ENCODE peak calls at places on chromosomes 7 and 10, in four cellular contexts. Z is K562, V is HepG2, O is GM12878. K is an unnamed sample.

GRCh38 chr7:69199661-69200060 is 398.6 kb upstream of the AUTS2 start:
- DNase-seq in Z (no peak), O (no peak), V (no peak), K (no peak)

GRCh38 chr10:92327445-92328433 is 36.8 kb downstream of the MARCHF5 start:
- DNase-seq in Z (no peak), O (no peak), V (peak), K (no peak)

GRCh38 chr7:89029864-89030263 is 234.3 kb upstream of the TEX47 start:
- DNase-seq in V (no peak), O (no peak), Z (no peak), K (no peak)

GRCh38 chr10:71213761-71214440 is 1.5 kb downstream of the UNC5B start:
- DNase-seq in Z (no peak), V (no peak), O (no peak), K (peak)

GRCh38 chr7:76016191-76016947 is 22.0 kb upstream of the TMEM120A start:
- DNase-seq in Z (no peak), O (no peak), V (no peak), K (no peak)

GRCh38 chr7:144384555-144385245 is 18.8 kb downstream of the NOBOX start:
- DNase-seq in V (no peak), Z (no peak), O (no peak), K (no peak)

GRCh38 chr10:17431871-17432311 is 22.5 kb downstream of the ST8SIA6 start:
- DNase-seq in Z (no peak), O (no peak), V (no peak), K (no peak)

GRCh38 chr7:140695381-140695780 is 1.1 kb upstream of the NDUFB2 start:
- DNase-seq in Z (no peak), O (no peak), V (no peak), K (no peak)

GRCh38 chr10:115092555-115093285 is 445 bp upstream of the ATRNL1 start:
- DNase-seq in Z (no peak), V (no peak), O (no peak), K (peak)

GRCh38 chr7:116912269-116912909 is 40.9 kb upstream of the ST7 start:
- DNase-seq in O (no peak), Z (no peak), V (no peak), K (no peak)

DNA sequence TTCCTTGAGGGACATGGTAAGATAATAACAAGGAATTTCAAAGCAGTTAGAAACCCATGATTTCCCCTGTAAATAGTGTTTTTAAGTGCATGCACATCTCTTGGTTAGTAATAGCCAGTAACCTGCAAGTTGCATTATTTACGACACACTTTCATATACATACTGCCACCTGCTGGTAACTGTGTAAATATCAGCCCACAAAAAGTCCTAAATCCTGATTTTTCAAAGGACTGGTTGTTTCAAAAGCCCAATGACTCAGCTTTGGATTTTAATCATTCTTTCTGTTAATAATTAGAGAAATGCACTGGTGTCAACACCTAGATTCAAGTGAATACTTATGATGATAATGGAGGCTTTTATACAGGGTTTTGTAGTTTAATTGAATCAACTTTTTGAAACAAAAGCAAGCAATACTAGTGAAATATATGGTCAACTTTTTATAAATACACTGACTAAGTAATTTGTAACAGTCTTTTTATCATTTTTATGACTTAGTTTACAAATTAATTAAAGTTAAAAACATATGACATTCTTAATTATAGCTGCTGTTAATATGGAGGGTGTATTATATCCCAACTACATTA is 367.5 kb upstream of the SEMA3D start:
- DNase-seq in O (no peak), V (peak), Z (peak), K (peak)
- TF ChIP-seq TARDBP in O (no peak), V (no peak), Z (no peak), K (no peak)

DNA sequence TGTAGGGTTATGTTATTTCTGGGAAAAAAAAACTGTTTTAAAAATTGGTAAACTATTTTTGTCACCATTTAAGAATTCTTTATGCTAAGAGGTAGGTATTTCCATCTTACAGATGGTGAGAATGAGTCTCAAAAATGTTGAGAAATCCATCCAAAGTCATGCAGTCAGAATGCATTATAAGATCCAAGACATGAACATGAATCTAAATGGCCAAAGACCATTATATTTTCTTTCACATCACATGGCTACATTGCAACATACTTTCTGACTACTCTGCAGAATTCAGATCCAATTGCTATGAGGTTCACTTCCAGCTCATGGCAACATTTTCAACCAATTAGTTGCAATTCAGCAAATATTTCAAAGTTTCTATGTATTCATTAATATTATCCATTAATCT is 181.2 kb downstream of the TWIST1 start:
- DNase-seq in Z (no peak), O (no peak), V (no peak), K (no peak)
- TF ChIP-seq TARDBP in Z (no peak), O (no peak), V (no peak), K (no peak)

DNA sequence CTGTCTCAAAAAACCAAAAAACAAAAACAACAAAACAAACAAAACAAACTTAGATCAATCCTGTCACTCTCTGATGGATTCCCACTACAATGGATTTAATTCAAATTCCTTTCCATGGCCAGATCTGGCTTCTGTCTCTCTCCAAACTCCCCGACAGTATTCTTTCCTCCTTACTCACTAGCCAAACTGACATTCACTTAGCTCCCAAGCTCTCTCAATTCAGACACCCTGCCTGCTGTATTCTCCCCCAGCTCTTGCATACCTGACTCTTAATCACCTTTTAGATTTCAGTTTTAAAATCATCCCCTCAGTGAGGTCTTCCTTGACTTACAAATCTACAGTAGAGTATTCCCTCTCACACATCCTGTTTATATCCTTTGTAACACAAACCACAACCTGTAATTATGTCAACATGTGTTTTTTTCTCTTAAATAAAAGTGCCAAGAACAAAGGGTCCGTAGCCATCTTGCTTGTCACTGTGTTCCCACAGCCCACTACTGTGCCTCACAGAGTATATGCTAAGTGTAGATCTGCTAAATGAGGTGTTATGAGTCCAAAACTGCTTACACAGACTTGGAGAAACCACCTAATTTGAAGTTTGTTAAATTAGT is 14.4 kb downstream of the HERPUD2 start:
- DNase-seq in Z (no peak), O (no peak), V (no peak), K (no peak)
- TF ChIP-seq TARDBP in Z (no peak), O (no peak), V (no peak), K (no peak)

GRCh38 chr7:132424821-132425739 is 151.2 kb downstream of the PLXNA4 start:
- DNase-seq in O (no peak), Z (no peak), V (no peak), K (no peak)
- TF ChIP-seq TARDBP in O (no peak), Z (no peak), V (no peak), K (no peak)

GRCh38 chr10:49734676-49735075 is 27.4 kb downstream of the OGDHL start:
- DNase-seq in Z (no peak), V (no peak), O (no peak), K (no peak)
- TF ChIP-seq TARDBP in Z (no peak), V (no peak), O (no peak), K (no peak)

DNA sequence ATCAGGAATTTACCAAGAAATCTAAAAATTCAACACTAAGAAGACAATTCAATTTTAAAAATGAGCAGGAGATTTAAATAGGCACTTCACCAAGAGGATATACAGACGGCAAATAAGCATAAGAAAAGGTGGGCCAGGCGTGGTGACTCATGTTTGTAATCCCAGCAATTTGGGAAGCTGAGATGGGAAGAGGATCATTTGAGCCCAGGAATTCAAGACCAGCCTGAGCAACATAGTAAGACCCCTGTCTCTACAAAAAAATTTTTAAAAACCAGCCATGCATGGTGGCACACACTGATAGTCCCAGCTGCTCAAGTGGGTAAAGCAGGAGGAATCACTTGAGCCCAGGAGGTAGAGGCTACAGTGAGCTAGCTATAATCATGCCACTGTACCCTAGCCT is 3.5 kb upstream of the AKR1D1 start:
- DNase-seq in Z (no peak), O (no peak), V (no peak), K (no peak)
- TF ChIP-seq TARDBP in Z (no peak), O (no peak), V (no peak), K (no peak)